ENCODE peak calls at places on chromosomes 2 and 18, in eight cellular contexts. O is sigmoid colon; E is right atrium auricular region; M is CD8-positive, alpha-beta memory T cell; B is ovary; Q is brain microvascular endothelial cell; S is naive thymus-derived CD4-positive, alpha-beta T cell; H is psoas muscle. A is an unnamed sample.
A peak's percentile ranks its signal among the peaks of the same experiment; 100 is the strongest.

GRCh38 chr2:232231514-232231913 is 147.0 kb upstream of the ALPP start:
- DNase-seq in O (no peak), E (no peak), M (no peak), B (no peak), Q (no peak), S (no peak), H (no peak), A (no peak)

GRCh38 chr18:14976736-14977430 is 228.9 kb downstream of the ANKRD30B start:
- DNase-seq in O (no peak), E (no peak), M (no peak), B (no peak), Q (no peak), S (no peak), H (no peak), A (no peak)

GRCh38 chr2:238321467-238321866 is 1.1 kb downstream of the TRAF3IP1 start:
- DNase-seq in O (peak; percentile 56), E (no peak), M (no peak), B (no peak), Q (no peak), S (no peak), H (no peak), A (no peak)

GRCh38 chr2:234964631-234965461 is 13.0 kb downstream of the SH3BP4 start:
- DNase-seq in O (peak; percentile 58), E (no peak), M (no peak), B (peak; percentile 11), Q (no peak), S (no peak), H (no peak), A (no peak)

GRCh38 chr2:144798019-144798418 is 278.1 kb upstream of the ZEB2 start:
- DNase-seq in O (no peak), E (no peak), M (no peak), B (no peak), Q (no peak), S (no peak), H (no peak), A (no peak)

GRCh38 chr2:171529914-171530313 is 7.6 kb downstream of the CYBRD1 start:
- DNase-seq in O (no peak), E (no peak), M (no peak), B (no peak), Q (no peak), S (no peak), H (no peak), A (no peak)

GRCh38 chr18:45321520-45321919 is 293.8 kb upstream of the SLC14A2 start:
- DNase-seq in O (no peak), E (no peak), M (no peak), B (no peak), Q (no peak), S (no peak), H (peak; percentile 79), A (no peak)

GRCh38 chr2:109447251-109447661 is 166.5 kb downstream of the SEPTIN10 start:
- DNase-seq in O (peak; percentile 58), E (no peak), M (no peak), B (no peak), Q (peak; percentile 91), S (no peak), H (no peak), A (no peak)

GRCh38 chr18:50009772-50010171 is 185.2 kb downstream of the MYO5B start:
- DNase-seq in O (no peak), E (no peak), M (peak; percentile 26), B (no peak), Q (peak; percentile 22), S (peak; percentile 20), H (no peak), A (peak; percentile 28)

GRCh38 chr2:237474931-237475703 is 11.9 kb upstream of the MLPH start:
- DNase-seq in O (peak; percentile 95), E (peak; percentile 81), M (peak; percentile 67), B (peak; percentile 93), Q (peak; percentile 85), S (peak; percentile 84), H (peak; percentile 93), A (peak; percentile 75)

GRCh38 chr2:202610367-202610766 is 24.4 kb upstream of the FAM117B start:
- DNase-seq in O (no peak), E (no peak), M (no peak), B (no peak), Q (no peak), S (no peak), H (no peak), A (no peak)

GRCh38 chr2:160224507-160224906 is 24.4 kb upstream of the ITGB6 start:
- DNase-seq in O (no peak), E (no peak), M (no peak), B (no peak), Q (no peak), S (no peak), H (no peak), A (no peak)

GRCh38 chr18:9782073-9782857 is 74.2 kb downstream of the RAB31 start:
- DNase-seq in O (no peak), E (no peak), M (no peak), B (no peak), Q (peak; percentile 77), S (no peak), H (no peak), A (no peak)

GRCh38 chr2:176879596-176879995 is 333.0 kb upstream of the HNRNPA3 start:
- DNase-seq in O (no peak), E (no peak), M (no peak), B (no peak), Q (no peak), S (no peak), H (no peak), A (no peak)

GRCh38 chr2:148416248-148416647 is 228.3 kb upstream of the EPC2 start:
- DNase-seq in O (no peak), E (no peak), M (no peak), B (no peak), Q (no peak), S (no peak), H (no peak), A (no peak)

GRCh38 chr2:17571681-17572080 is 31.2 kb downstream of the VSNL1 start:
- DNase-seq in O (no peak), E (no peak), M (no peak), B (no peak), Q (no peak), S (no peak), H (no peak), A (no peak)

GRCh38 chr2:200738590-200738989 is 73.1 kb upstream of the BZW1 start:
- DNase-seq in O (no peak), E (no peak), M (no peak), B (no peak), Q (no peak), S (no peak), H (no peak), A (no peak)

DNA sequence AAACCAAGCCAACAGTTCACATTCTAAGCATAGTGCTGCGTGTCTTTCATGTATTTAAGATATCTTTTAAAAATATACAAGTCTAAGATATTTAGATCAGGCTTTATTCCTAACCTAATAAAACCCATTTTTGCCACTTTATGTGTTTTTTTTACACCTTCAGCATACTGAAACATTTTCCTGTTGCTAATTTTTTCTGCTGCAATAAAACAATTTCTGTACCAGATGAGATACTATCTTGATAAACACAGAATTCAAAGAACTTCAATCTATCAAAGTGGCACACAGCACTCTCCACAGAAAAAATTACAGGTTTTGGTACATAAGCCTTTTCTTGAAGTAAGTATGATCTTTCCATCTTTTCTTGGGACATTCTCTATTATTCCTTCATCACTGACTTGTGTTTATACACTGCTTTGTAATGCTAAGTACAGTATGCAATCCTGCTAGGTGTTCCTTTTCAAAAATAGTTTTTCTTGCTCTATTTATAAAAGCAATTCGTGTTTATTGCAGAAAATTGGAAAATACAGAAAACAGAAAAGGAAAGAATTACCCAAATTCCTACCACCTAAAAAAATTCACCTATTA is 16.2 kb downstream of the REV1 start:
- DNase-seq in O (no peak), E (no peak), M (no peak), B (no peak), Q (no peak), S (no peak), H (no peak), A (no peak)
- H3K36me3 ChIP-seq in O (no peaks in the 10 kb centered on the region), E (no peaks in the 10 kb centered on the region), M (no peaks in the 10 kb centered on the region), B (no peaks in the 10 kb centered on the region), Q (no peaks in the 10 kb centered on the region), S (no peaks in the 10 kb centered on the region), H (no peaks in the 10 kb centered on the region), A (no peaks in the 10 kb centered on the region)

DNA sequence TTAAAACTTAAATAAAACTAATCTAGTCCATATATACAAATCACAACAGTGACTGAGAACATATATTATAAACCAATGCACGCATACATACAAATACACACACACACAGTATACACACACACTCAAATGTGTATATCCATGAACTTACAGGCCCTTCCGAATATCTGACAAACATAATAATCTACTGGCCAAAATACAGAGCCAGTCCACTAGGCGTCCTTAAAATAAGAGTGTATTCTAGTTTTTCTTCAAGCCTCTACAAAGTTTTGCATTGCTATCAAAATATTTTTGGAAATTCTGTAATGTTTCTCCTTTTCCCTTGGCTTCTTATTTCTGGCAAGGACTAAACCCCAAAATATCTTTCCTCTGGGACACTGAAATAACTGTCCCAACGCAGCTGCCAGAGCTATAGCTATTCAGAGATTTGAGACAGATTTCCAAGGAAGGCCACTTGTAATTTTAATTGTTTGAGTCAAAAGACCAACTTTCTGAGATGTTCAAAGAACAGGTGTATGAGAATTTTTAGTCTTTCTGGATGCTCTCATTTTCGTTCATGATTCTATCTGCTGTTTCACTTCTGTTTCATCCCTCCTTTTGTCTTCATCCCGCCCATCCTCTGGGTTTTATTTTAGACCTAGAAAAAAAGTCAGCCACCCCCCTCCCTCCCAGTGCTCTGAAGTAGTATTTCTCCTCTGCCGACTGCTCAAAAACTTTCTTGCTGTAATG is 24.1 kb upstream of the SP3 start:
- DNase-seq in O (no peak), E (no peak), M (no peak), B (no peak), Q (no peak), S (no peak), H (no peak), A (no peak)
- H3K27ac ChIP-seq in O (peak overlapping the region; percentile 58), E (peak overlapping the region; percentile 44), M (no peak overlapping the region), B (peak overlapping the region; percentile 40), Q (no peak overlapping the region), S (no peak overlapping the region), H (no peak overlapping the region), A (no peak overlapping the region)

GRCh38 chr2:7027436-7027835 is 110.2 kb downstream of the RNF144A start:
- DNase-seq in O (peak; percentile 39), E (no peak), M (no peak), B (no peak), Q (no peak), S (no peak), H (no peak), A (no peak)
- H3K36me3 ChIP-seq in O (peaks cover 2% of the 10 kb centered on the region), E (no peaks in the 10 kb centered on the region), M (peaks cover 42% of the 10 kb centered on the region), B (no peaks in the 10 kb centered on the region), Q (no peaks in the 10 kb centered on the region), S (no peaks in the 10 kb centered on the region), H (peaks cover 9% of the 10 kb centered on the region), A (peaks cover 33% of the 10 kb centered on the region)

GRCh38 chr2:99971326-99971965 is 170.9 kb downstream of the AFF3 start:
- DNase-seq in O (no peak), E (no peak), M (no peak), B (no peak), Q (peak; percentile 3), S (no peak), H (no peak), A (no peak)

GRCh38 chr2:99975386-99975785 is 167.0 kb downstream of the AFF3 start:
- DNase-seq in O (no peak), E (no peak), M (no peak), B (no peak), Q (peak; percentile 53), S (no peak), H (no peak), A (no peak)

GRCh38 chr2:99977947-99978346 is 164.4 kb downstream of the AFF3 start:
- DNase-seq in O (no peak), E (no peak), M (no peak), B (no peak), Q (no peak), S (no peak), H (no peak), A (no peak)

GRCh38 chr2:99974275-99974674 is 168.1 kb downstream of the AFF3 start:
- DNase-seq in O (no peak), E (no peak), M (no peak), B (no peak), Q (peak; percentile 23), S (no peak), H (no peak), A (no peak)

GRCh38 chr2:99974966-99975365 is 167.4 kb downstream of the AFF3 start:
- DNase-seq in O (no peak), E (no peak), M (no peak), B (no peak), Q (peak; percentile 35), S (no peak), H (no peak), A (no peak)
- H3K27ac ChIP-seq in O (no peak overlapping the region), E (no peak overlapping the region), M (no peak overlapping the region), B (no peak overlapping the region), Q (no peak overlapping the region), S (no peak overlapping the region), H (no peak overlapping the region), A (no peak overlapping the region)